ENCODE peak calls at places on chromosomes 7 and 10, in five cellular contexts. B is type B pancreatic cell; N is H9; R is HTR-8/SVneo; T is activated CD8-positive, alpha-beta memory T cell treated with anti-CD3 and anti-CD28 coated beads for 48 hours. H is an unnamed sample.

GRCh38 chr7:27699751-27700150 is 37.1 kb upstream of the HIBADH start:
- DNase-seq in B (no peak), N (no peak), R (no peak), T (no peak), H (no peak)

GRCh38 chr10:74104480-74104879 is 46.1 kb downstream of the AP3M1 start:
- DNase-seq in B (no peak), N (no peak), R (no peak), T (no peak), H (no peak)

GRCh38 chr7:2197436-2198155 is 35.1 kb downstream of the MAD1L1 start:
- DNase-seq in B (no peak), N (peak; percentile 27), R (no peak), T (no peak), H (no peak)

GRCh38 chr10:46268076-46268881 is 18.5 kb upstream of the ANTXRL start:
- DNase-seq in B (peak; percentile 45), N (no peak), R (no peak), T (no peak), H (no peak)

GRCh38 chr10:83574770-83575169 is 564.5 kb upstream of the GHITM start:
- DNase-seq in B (no peak), N (no peak), R (no peak), T (no peak), H (no peak)

GRCh38 chr10:95242581-95243317 is 48.1 kb downstream of the PDLIM1 start:
- DNase-seq in B (no peak), N (peak; percentile 73), R (peak; percentile 59), T (no peak), H (no peak)

GRCh38 chr7:108261560-108262255 is 131.5 kb upstream of the LAMB4 start:
- DNase-seq in B (no peak), N (no peak), R (no peak), T (no peak), H (no peak)

GRCh38 chr10:50511512-50512213 is 112.1 kb downstream of the SGMS1 start:
- DNase-seq in B (no peak), N (no peak), R (no peak), T (no peak), H (no peak)

GRCh38 chr10:112650588-112651030 is 203.6 kb downstream of the VTI1A start:
- DNase-seq in B (no peak), N (no peak), R (no peak), T (no peak), H (no peak)

GRCh38 chr10:91798736-91799579 is 732 bp downstream of the TNKS2 start:
- DNase-seq in B (peak; percentile 70), N (peak; percentile 53), R (peak; percentile 32), T (no peak), H (peak; percentile 80)

GRCh38 chr10:103451091-103451801 is 924 bp downstream of the CALHM2 start:
- DNase-seq in B (no peak), N (no peak), R (peak; percentile 81), T (no peak), H (peak; percentile 86)

GRCh38 chr10:21637795-21638194 is 103.8 kb downstream of the MLLT10 start:
- DNase-seq in B (no peak), N (no peak), R (no peak), T (no peak), H (no peak)

GRCh38 chr10:110421512-110422138 is 76.1 kb upstream of the DUSP5 start:
- DNase-seq in B (no peak), N (no peak), R (no peak), T (no peak), H (no peak)